ENCODE peak calls at places on chromosome 10, in eight cellular contexts. Q, I, F, O, W, V, N and B are unnamed samples.
A peak's percentile ranks its signal among the peaks of the same experiment; 100 is the strongest.

GRCh38 chr10:114470956-114471905 is 66.9 kb upstream of the AFAP1L2 start:
- DNase-seq in F (peak; percentile 77), V (peak; percentile 83), Q (peak; percentile 72), W (peak; percentile 90), N (no peak), I (peak; percentile 84), O (peak; percentile 85), B (no peak)

GRCh38 chr10:78912361-78913218 is 156.2 kb upstream of the ZMIZ1 start:
- DNase-seq in V (no peak), Q (peak; percentile 63), O (no peak), I (no peak), W (no peak), N (no peak), F (no peak), B (no peak)

GRCh38 chr10:89073719-89074118 is 83.1 kb downstream of the FAS start:
- DNase-seq in O (no peak), F (no peak), N (no peak), Q (no peak), I (no peak), V (no peak), W (no peak), B (no peak)

GRCh38 chr10:119680050-119680449 is 28.9 kb downstream of the BAG3 start:
- DNase-seq in W (no peak), F (peak; percentile 82), O (no peak), Q (no peak), V (peak; percentile 81), I (no peak), N (peak; percentile 55), B (no peak)

GRCh38 chr10:118955531-118956252 is 73.8 kb upstream of the NANOS1 start:
- DNase-seq in I (peak; percentile 7), W (no peak), F (no peak), N (no peak), O (no peak), V (peak; percentile 21), Q (no peak), B (peak; percentile 36)

GRCh38 chr10:44195120-44196007 is 189.5 kb downstream of the CXCL12 start:
- DNase-seq in O (no peak), N (peak; percentile 87), I (no peak), Q (no peak), F (peak; percentile 94), W (peak; percentile 65), V (peak; percentile 95), B (no peak)

GRCh38 chr10:91909178-91909677 is at the start of gene FGFBP3:
- DNase-seq in O (no peak), Q (no peak), N (no peak), I (peak; percentile 85), F (peak; percentile 45), V (peak; percentile 44), W (peak; percentile 56), B (no peak)

GRCh38 chr10:87763086-87763861 is 54.8 kb downstream of the ATAD1 start:
- DNase-seq in O (no peak), Q (no peak), V (no peak), I (no peak), F (no peak), N (no peak), W (no peak), B (no peak)

GRCh38 chr10:43647576-43647975 is 1.1 kb downstream of the ZNF32 start:
- DNase-seq in F (no peak), W (no peak), O (no peak), Q (no peak), I (no peak), N (no peak), V (peak; percentile 8), B (no peak)

GRCh38 chr10:69316313-69317059 is 38.2 kb downstream of the HK1 start:
- DNase-seq in W (peak; percentile 57), N (no peak), I (no peak), Q (no peak), O (no peak), F (peak; percentile 46), V (peak; percentile 57), B (no peak)

GRCh38 chr10:76555271-76555670 is 1082.3 kb downstream of the KCNMA1 start:
- DNase-seq in O (no peak), W (no peak), F (no peak), Q (no peak), V (no peak), N (no peak), I (no peak), B (no peak)

GRCh38 chr10:33132626-33133025 is 174.6 kb upstream of the ITGB1 start:
- DNase-seq in Q (no peak), F (no peak), N (no peak), I (no peak), V (no peak), O (no peak), W (no peak), B (no peak)

GRCh38 chr10:6786579-6787031 is 206.5 kb upstream of the PRKCQ start:
- DNase-seq in I (no peak), O (no peak), Q (no peak), V (peak; percentile 68), N (no peak), W (peak; percentile 53), F (peak; percentile 79), B (no peak)
- TF ChIP-seq CTCF in I (no peak), O (no peak), Q (no peak), V (peak; percentile 64), N (peak; percentile 71), W (peak; percentile 51), F (peak; percentile 63), B (peak; percentile 69)

GRCh38 chr10:126256864-126257263 is 131.4 kb downstream of the ADAM12 start:
- DNase-seq in O (no peak), V (no peak), F (no peak), Q (no peak), W (no peak), N (no peak), I (peak; percentile 54), B (no peak)
- TF ChIP-seq CTCF in O (no peak), V (no peak), F (no peak), Q (no peak), W (peak; percentile 3), N (no peak), I (peak; percentile 56), B (peak; percentile 50)

GRCh38 chr10:13956826-13957225 is 370.1 kb downstream of the PRPF18 start:
- DNase-seq in F (peak; percentile 80), N (no peak), V (peak; percentile 93), W (peak; percentile 14), I (no peak), O (no peak), Q (no peak), B (no peak)
- TF ChIP-seq CTCF in F (peak; percentile 51), N (peak; percentile 68), V (peak; percentile 78), W (no peak), I (no peak), O (peak; percentile 36), Q (no peak), B (no peak)

DNA sequence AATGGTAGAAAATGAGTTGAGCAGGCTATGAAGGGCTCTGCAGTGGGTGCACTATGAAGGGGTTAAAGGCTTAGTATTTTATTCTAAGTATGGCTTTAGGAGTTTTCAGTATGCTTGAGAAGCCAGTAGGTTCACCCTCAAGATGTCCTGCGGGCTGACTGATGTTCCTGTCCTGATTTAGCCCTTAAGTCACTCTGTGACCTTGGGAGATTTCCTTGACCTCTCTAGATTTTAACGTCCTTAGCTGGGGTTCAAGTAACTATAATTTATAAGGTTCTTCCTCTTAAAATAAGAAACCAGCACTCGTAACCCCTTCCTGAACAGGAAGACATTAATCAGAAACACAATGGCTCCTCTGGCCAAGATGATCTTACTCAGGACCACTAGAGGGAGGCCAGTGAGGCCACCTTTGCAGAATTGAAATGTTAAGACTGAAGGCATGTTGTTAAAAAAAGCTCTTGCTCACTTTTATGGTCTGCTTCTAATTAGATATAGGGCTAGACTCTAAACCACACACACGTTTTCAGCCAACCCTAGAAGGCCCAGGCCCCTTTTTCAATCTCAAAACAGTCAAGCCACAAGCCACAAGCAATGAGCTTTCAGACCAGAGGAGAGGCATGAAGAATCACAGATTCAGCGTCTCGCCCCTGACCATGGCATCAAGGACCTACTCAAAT is 42.0 kb downstream of the CDK1 start:
- DNase-seq in I (peak; percentile 11), Q (no peak), N (peak; percentile 63), O (no peak), F (peak; percentile 51), V (peak; percentile 71), W (no peak), B (no peak)
- TF ChIP-seq CTCF in I (peak; percentile 45), Q (no peak), N (peak; percentile 71), O (no peak), F (peak; percentile 35), V (peak; percentile 57), W (peak; percentile 35), B (peak; percentile 66)

DNA sequence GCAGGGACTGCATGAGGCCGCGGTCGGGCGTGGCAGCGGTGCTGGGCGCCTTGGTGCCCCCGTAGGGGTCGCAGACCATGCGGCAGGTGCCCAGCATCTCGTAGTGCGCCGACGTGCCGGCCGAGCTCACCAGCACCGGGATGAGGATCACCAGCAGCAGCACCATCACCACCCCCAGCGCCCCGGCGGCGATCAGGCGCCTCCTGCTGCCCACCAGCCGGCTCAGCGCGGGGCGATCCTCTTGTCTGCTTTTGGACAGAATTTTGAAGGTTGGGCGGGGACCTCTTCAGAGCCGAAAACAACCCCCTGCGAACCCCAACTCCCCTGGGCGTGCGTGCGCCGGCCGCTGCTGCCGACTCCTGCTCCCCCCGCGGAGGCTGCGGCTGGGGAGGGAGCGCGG is 779 bp downstream of the C1QL3 start:
- DNase-seq in Q (peak; percentile 81), I (peak; percentile 67), V (peak; percentile 9), O (peak; percentile 76), F (peak; percentile 12), N (no peak), W (peak; percentile 51), B (no peak)
- TF ChIP-seq CTCF in Q (no peak), I (peak; percentile 45), V (peak; percentile 41), O (no peak), F (peak; percentile 11), N (peak; percentile 52), W (peak; percentile 45), B (peak; percentile 33)

GRCh38 chr10:22334414-22335203 is 10.7 kb upstream of the SPAG6 start:
- DNase-seq in W (peak; percentile 66), Q (peak; percentile 69), N (no peak), I (peak; percentile 86), O (peak; percentile 73), V (no peak), F (no peak), B (peak; percentile 79)
- TF ChIP-seq CTCF in W (no peak), Q (no peak), N (no peak), I (no peak), O (no peak), V (no peak), F (no peak), B (no peak)

GRCh38 chr10:110354322-110354766 is 49.6 kb upstream of the SMNDC1 start:
- DNase-seq in F (peak; percentile 90), Q (no peak), W (peak; percentile 84), N (no peak), V (peak; percentile 85), O (no peak), I (peak; percentile 87), B (no peak)
- TF ChIP-seq CTCF in F (peak; percentile 92), Q (peak; percentile 54), W (peak; percentile 62), N (peak; percentile 74), V (peak; percentile 83), O (peak; percentile 59), I (peak; percentile 91), B (peak; percentile 81)